ENCODE peak calls at places on chromosomes 3 and 15, in four cellular contexts. A is T1000, N is T-helper 1 cell, D is progenitor cell of endocrine pancreas. I is an unnamed sample.

GRCh38 chr3:107752202-107752990 is 229.6 kb downstream of the BBX start:
- DNase-seq in A (no peak), N (no peak), D (no peak), I (peak; percentile 25)

GRCh38 chr3:44845528-44846520 is 15.9 kb upstream of the TMEM42 start:
- DNase-seq in A (no peak), N (no peak), D (no peak), I (no peak)

GRCh38 chr3:128878556-128879124 is 780 bp upstream of the ACAD9 start:
- DNase-seq in A (no peak), N (no peak), D (no peak), I (peak; percentile 78)

GRCh38 chr3:149701206-149701976 is 43.6 kb upstream of the WWTR1 start:
- DNase-seq in A (no peak), N (no peak), D (no peak), I (no peak)

GRCh38 chr3:41148446-41148845 is 50.9 kb upstream of the CTNNB1 start:
- DNase-seq in A (no peak), N (no peak), D (no peak), I (peak; percentile 72)

GRCh38 chr15:59993950-59994401 is 10.1 kb upstream of the FOXB1 start:
- DNase-seq in A (no peak), N (no peak), D (peak; percentile 29), I (no peak)

GRCh38 chr3:37985637-37986320 is 4.8 kb upstream of the VILL start:
- DNase-seq in A (no peak), N (no peak), D (no peak), I (no peak)

GRCh38 chr3:110625126-110625798 is 446.4 kb upstream of the NECTIN3 start:
- DNase-seq in A (no peak), N (no peak), D (no peak), I (no peak)

GRCh38 chr3:181210275-181210674 is 220.7 kb upstream of the DNAJC19 start:
- DNase-seq in A (no peak), N (no peak), D (no peak), I (peak; percentile 15)

GRCh38 chr3:29583861-29584260 is 303.0 kb downstream of the RBMS3 start:
- DNase-seq in A (no peak), N (no peak), D (no peak), I (no peak)

GRCh38 chr3:169678122-169678521 is 14.6 kb upstream of the MECOM start:
- DNase-seq in A (no peak), N (no peak), D (no peak), I (peak; percentile 16)

GRCh38 chr3:131591394-131591990 is 88.7 kb upstream of the MRPL3 start:
- DNase-seq in A (peak; percentile 27), N (no peak), D (no peak), I (peak; percentile 9)

GRCh38 chr3:195207731-195208130 is 63.2 kb downstream of the XXYLT1 start:
- DNase-seq in A (no peak), N (no peak), D (no peak), I (no peak)

GRCh38 chr15:85482896-85483295 is 102.5 kb downstream of the AKAP13 start:
- DNase-seq in A (no peak), N (no peak), D (no peak), I (peak; percentile 89)

GRCh38 chr3:170440346-170440745 is 21.7 kb downstream of the CLDN11 start:
- DNase-seq in A (no peak), N (no peak), D (no peak), I (peak; percentile 79)

I was measured in M059J.